ENCODE peak calls at places on chromosome 15, in seven cellular contexts. M is uterus; F is tibial artery; Y is testis; P is tibial nerve; K is effector memory CD4-positive, alpha-beta T cell; E is transverse colon. G is an unnamed sample. For H3K36me3, the result is how much of the 10 kb centered on the place peaks cover.

GRCh38 chr15:101122266-101122665 is 129.6 kb downstream of the CHSY1 start:
- DNase-seq in M (no peak), F (no peak), Y (no peak), P (no peak), K (no peak), E (no peak), G (no peak)

GRCh38 chr15:40048155-40048792 is 9.3 kb upstream of the SRP14 start:
- DNase-seq in M (no peak), F (no peak), Y (no peak), P (no peak), K (no peak), E (peak), G (peak)

GRCh38 chr15:70341566-70341965 is 243.8 kb upstream of the TLE3 start:
- DNase-seq in M (no peak), F (no peak), Y (no peak), P (no peak), K (no peak), E (no peak), G (no peak)

GRCh38 chr15:80818996-80819395 is 39.8 kb downstream of the CEMIP start:
- DNase-seq in M (no peak), F (no peak), Y (no peak), P (no peak), K (no peak), E (no peak), G (no peak)

GRCh38 chr15:42427429-42428223 is 63.3 kb downstream of the ZNF106 start:
- DNase-seq in M (no peak), F (no peak), Y (no peak), P (no peak), K (no peak), E (no peak), G (no peak)

GRCh38 chr15:35393403-35393802 is 152.6 kb downstream of the DPH6 start:
- DNase-seq in M (no peak), F (no peak), Y (no peak), P (no peak), K (no peak), E (no peak), G (peak)

GRCh38 chr15:75063889-75064288 is 40.5 kb downstream of the PPCDC start:
- DNase-seq in M (no peak), F (no peak), Y (no peak), P (no peak), K (no peak), E (no peak), G (peak)

GRCh38 chr15:45603881-45604280 is 16.7 kb downstream of the BLOC1S6 start:
- DNase-seq in M (no peak), F (no peak), Y (no peak), P (no peak), K (no peak), E (no peak), G (no peak)

GRCh38 chr15:74038707-74039655 is 43.4 kb downstream of the GOLGA6A start:
- DNase-seq in M (no peak), F (no peak), Y (no peak), P (no peak), K (no peak), E (no peak), G (no peak)

GRCh38 chr15:77251662-77252061 is 168.2 kb downstream of the PEAK1 start:
- DNase-seq in M (no peak), F (no peak), Y (no peak), P (no peak), K (no peak), E (no peak), G (no peak)

GRCh38 chr15:49415638-49416037 is 7.4 kb upstream of the FGF7 start:
- DNase-seq in M (no peak), F (no peak), Y (no peak), P (no peak), K (no peak), E (no peak), G (no peak)

GRCh38 chr15:50685976-50686467 is 575 bp downstream of the TRPM7 start:
- DNase-seq in M (peak), F (peak), Y (peak), P (peak), K (peak), E (peak), G (no peak)

GRCh38 chr15:81379269-81379668 is 5.3 kb upstream of the TMC3 start:
- DNase-seq in M (no peak), F (no peak), Y (no peak), P (no peak), K (no peak), E (no peak), G (no peak)

GRCh38 chr15:85623648-85624047 is 171.1 kb downstream of the KLHL25 start:
- DNase-seq in M (no peak), F (no peak), Y (no peak), P (no peak), K (no peak), E (no peak), G (no peak)

GRCh38 chr15:74622758-74623157 is 7.1 kb downstream of the CLK3 start:
- DNase-seq in M (no peak), F (no peak), Y (no peak), P (no peak), K (no peak), E (no peak), G (no peak)

GRCh38 chr15:55823191-55823670 is 80.3 kb upstream of the PRTG start:
- DNase-seq in M (no peak), F (no peak), Y (no peak), P (no peak), K (no peak), E (no peak), G (peak)

GRCh38 chr15:40459391-40460015 is 11.3 kb upstream of the CHST14 start:
- DNase-seq in M (no peak), F (no peak), Y (no peak), P (no peak), K (no peak), E (no peak), G (no peak)

GRCh38 chr15:90459368-90459767 is 70.4 kb upstream of the CRTC3 start:
- DNase-seq in M (no peak), F (no peak), Y (no peak), P (no peak), K (no peak), E (no peak), G (no peak)

GRCh38 chr15:67607959-67608605 is 65.6 kb downstream of the MAP2K5 start:
- DNase-seq in M (no peak), F (no peak), Y (no peak), P (no peak), K (no peak), E (peak), G (no peak)
- H3K27ac ChIP-seq in M (no peak), F (no peak), Y (no peak), P (no peak), K (no peak), E (no peak), G (no peak)

DNA sequence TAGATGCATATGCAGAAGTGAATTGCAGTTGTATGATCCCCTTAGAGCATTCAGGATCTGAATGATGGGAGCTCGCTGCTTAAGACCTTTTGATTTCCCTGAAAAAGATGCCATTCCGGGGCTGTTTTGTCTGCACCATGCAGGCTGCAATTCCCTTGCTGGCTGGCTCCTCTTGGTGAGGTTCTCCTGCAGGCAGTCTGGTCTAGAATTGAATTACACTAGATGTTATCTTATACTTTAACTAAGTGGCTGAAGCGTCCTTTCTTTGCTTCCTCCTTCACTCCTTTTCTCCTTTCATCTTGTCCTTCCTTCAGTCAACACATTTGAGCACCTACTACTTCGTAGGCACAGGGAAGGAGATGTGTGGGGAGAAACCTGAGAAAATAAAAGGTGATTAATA is 18.6 kb upstream of the MYZAP start:
- DNase-seq in M (no peak), F (no peak), Y (no peak), P (no peak), K (no peak), E (no peak), G (no peak)
- H3K36me3 ChIP-seq in M (under half), F (under half), Y (under half), P (under half), K (under half), E (under half), G (under half)

GRCh38 chr15:59437777-59438574 is at the start of gene FAM81A:
- DNase-seq in M (peak), F (peak), Y (peak), P (peak), K (no peak), E (peak), G (peak)

GRCh38 chr15:59436774-59437472 is 1.1 kb upstream of the FAM81A start:
- DNase-seq in M (no peak), F (no peak), Y (no peak), P (no peak), K (no peak), E (no peak), G (peak)

GRCh38 chr15:59438891-59439290 is 905 bp downstream of the FAM81A start:
- DNase-seq in M (peak), F (no peak), Y (peak), P (no peak), K (no peak), E (peak), G (no peak)

GRCh38 chr15:59439571-59439970 is 1.6 kb downstream of the FAM81A start:
- DNase-seq in M (no peak), F (no peak), Y (no peak), P (no peak), K (no peak), E (no peak), G (no peak)

DNA sequence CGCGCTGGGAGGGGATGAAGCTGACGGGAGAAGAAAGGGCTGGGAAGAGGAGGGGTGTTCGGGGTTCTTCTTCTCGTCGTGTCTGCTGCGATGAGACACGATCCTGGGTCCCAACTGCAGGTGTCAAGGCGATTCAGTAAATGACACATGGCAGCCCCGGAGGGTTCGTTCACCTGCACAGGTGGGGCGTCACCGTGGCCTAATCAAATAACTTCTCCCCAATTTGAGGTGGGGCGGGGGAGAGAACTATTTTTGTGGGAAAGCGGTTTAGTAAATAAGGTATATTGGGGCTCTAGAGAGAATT is 561 bp upstream of the FAM81A start:
- DNase-seq in M (no peak), F (no peak), Y (no peak), P (no peak), K (no peak), E (peak), G (no peak)
- H3K4me3 ChIP-seq in M (peak), F (peak), Y (peak), P (peak), K (peak), E (peak), G (peak)

DNA sequence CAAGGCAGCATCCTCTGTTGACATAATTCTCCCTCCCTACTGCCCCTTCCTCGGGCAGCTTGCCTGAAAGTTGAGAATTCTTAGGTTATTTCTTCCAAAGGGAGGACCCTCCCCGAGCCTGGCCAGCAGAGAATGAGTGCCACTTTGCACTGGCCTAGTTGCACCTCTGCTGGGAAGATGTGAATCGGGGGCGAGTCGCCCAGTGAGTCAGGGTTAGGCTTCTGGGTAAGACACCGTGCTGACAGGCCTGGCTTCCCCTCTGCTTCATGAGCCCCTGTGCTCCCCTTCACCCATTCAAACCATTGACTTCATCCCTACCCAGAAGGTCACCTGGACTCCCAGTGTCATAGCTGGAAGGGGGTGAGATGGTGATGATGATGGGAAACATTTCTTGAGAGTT is 82.3 kb downstream of the AAGAB start:
- DNase-seq in M (no peak), F (peak), Y (no peak), P (no peak), K (no peak), E (no peak), G (no peak)
- H3K27ac ChIP-seq in M (no peak), F (no peak), Y (no peak), P (no peak), K (no peak), E (no peak), G (no peak)

DNA sequence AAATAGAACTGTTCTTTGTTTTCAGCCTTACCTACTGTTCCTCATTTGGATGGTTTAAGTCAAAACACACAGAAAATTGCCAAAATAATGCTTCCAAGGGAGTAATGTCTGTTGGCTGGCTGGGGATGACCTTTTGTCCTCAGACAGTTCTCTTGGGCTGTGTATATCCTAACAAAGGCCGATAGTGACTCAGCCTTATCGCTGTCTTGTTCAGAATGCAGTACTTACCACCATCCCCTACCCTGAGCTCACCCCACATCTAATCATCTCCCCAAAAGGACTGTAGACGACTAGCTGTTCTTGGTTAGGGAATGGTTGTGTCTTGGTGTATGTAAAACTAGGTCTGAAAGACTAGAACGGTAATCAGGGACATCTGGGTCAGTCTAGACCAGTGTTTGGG is 35.0 kb downstream of the RAB11A start:
- DNase-seq in M (no peak), F (no peak), Y (no peak), P (no peak), K (no peak), E (no peak), G (no peak)
- H3K36me3 ChIP-seq in M (under half), F (half or more), Y (under half), P (under half), K (under half), E (under half), G (under half)

GRCh38 chr15:97875513-97876285 is 84.8 kb upstream of the ARRDC4 start:
- DNase-seq in M (no peak), F (no peak), Y (peak), P (no peak), K (no peak), E (peak), G (no peak)
- H3K4me3 ChIP-seq in M (no peak), F (no peak), Y (peak), P (no peak), K (no peak), E (no peak), G (no peak)

GRCh38 chr15:91967935-91968605 is 114.6 kb downstream of the SLCO3A1 start:
- DNase-seq in M (no peak), F (no peak), Y (no peak), P (no peak), K (no peak), E (no peak), G (no peak)

GRCh38 chr15:91966181-91966552 is 112.7 kb downstream of the SLCO3A1 start:
- DNase-seq in M (no peak), F (no peak), Y (no peak), P (no peak), K (no peak), E (no peak), G (no peak)

GRCh38 chr15:91968610-91969009 is 115.1 kb downstream of the SLCO3A1 start:
- DNase-seq in M (no peak), F (no peak), Y (no peak), P (no peak), K (no peak), E (no peak), G (no peak)

GRCh38 chr15:91963051-91963450 is 109.5 kb downstream of the SLCO3A1 start:
- DNase-seq in M (no peak), F (no peak), Y (no peak), P (no peak), K (no peak), E (no peak), G (no peak)

GRCh38 chr15:91965501-91966180 is 112.1 kb downstream of the SLCO3A1 start:
- DNase-seq in M (no peak), F (no peak), Y (no peak), P (no peak), K (no peak), E (no peak), G (no peak)
- H3K27ac ChIP-seq in M (peak), F (peak), Y (no peak), P (no peak), K (no peak), E (no peak), G (no peak)

DNA sequence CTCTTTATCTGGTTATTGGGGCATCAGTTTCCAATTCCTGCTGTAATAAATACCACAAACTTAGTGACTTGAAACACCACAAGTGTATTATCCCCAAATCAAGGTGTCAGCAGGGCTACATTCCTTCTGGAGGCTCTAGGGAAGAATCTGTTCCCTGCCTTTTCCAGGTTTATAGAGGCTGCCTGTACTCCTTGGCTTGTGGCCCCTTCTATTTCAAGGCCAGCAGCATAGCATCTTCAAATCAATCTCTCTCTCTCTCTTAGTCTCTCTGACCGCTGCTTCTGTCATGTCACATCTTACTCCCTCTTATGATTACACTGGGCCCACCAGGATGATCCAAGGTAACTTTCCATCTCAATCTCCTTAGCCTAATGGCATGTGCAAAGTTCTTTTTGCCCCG is 44.9 kb upstream of the CA12 start:
- DNase-seq in M (no peak), F (no peak), Y (no peak), P (no peak), K (no peak), E (no peak), G (no peak)
- H3K36me3 ChIP-seq in M (under half), F (under half), Y (under half), P (under half), K (under half), E (under half), G (under half)

G was measured in SJSA1.